ENCODE peak calls at places on chromosomes 3 and 15, in eight cellular contexts. H is kidney epithelial cell, I is IMR-90, P is AG04450, N is PC-3, O is foreskin fibroblast, L is DND-41, X is upper lobe of right lung. S is an unnamed sample.

GRCh38 chr3:184718431-184718830 is 6.6 kb upstream of the MAGEF1 start:
- DNase-seq in I (no peak), X (no peak), P (no peak), N (no peak), L (no peak), O (no peak), H (no peak), S (no peak)

GRCh38 chr3:29026959-29027358 is 253.9 kb upstream of the RBMS3 start:
- DNase-seq in X (no peak), P (no peak), H (no peak), L (no peak), O (peak; percentile 0), N (peak; percentile 13), I (peak; percentile 38), S (no peak)

GRCh38 chr3:27544372-27544865 is 60.2 kb upstream of the SLC4A7 start:
- DNase-seq in O (peak; percentile 82), H (no peak), N (peak; percentile 92), X (no peak), I (peak; percentile 68), L (no peak), P (no peak), S (peak; percentile 56)

GRCh38 chr3:172078721-172079120 is 39.3 kb downstream of the FNDC3B start:
- DNase-seq in I (no peak), X (no peak), L (no peak), N (no peak), O (no peak), H (no peak), P (no peak), S (no peak)

GRCh38 chr15:47964229-47964628 is 156.6 kb upstream of the SLC24A5 start:
- DNase-seq in N (no peak), X (no peak), O (no peak), P (no peak), L (no peak), I (no peak), H (no peak), S (no peak)

GRCh38 chr15:74960286-74960685 is 3.7 kb upstream of the RPP25 start:
- DNase-seq in O (no peak), L (no peak), X (no peak), I (no peak), H (no peak), N (no peak), P (no peak), S (no peak)

GRCh38 chr3:187616307-187616939 is 53.8 kb downstream of the SST start:
- DNase-seq in L (peak; percentile 62), I (peak; percentile 55), X (no peak), P (peak; percentile 20), H (no peak), N (peak; percentile 66), O (peak; percentile 18), S (no peak)

GRCh38 chr15:84749111-84749991 is 959 bp downstream of the ZNF592 start:
- DNase-seq in P (no peak), L (peak; percentile 62), X (peak; percentile 70), N (peak; percentile 28), O (no peak), H (no peak), I (no peak), S (no peak)

GRCh38 chr3:140586311-140586710 is 91.6 kb upstream of the TRIM42 start:
- DNase-seq in X (no peak), H (no peak), P (no peak), L (no peak), O (no peak), I (no peak), N (no peak), S (no peak)

GRCh38 chr3:42802876-42803799 is 1.2 kb downstream of the HIGD1A start:
- DNase-seq in X (no peak), I (peak; percentile 22), L (peak; percentile 37), H (no peak), N (peak; percentile 40), O (no peak), P (no peak), S (no peak)

GRCh38 chr3:42906085-42906904 is at the start of gene ZNF662:
- DNase-seq in N (no peak), L (no peak), I (no peak), X (peak; percentile 81), H (no peak), O (no peak), P (no peak), S (no peak)

GRCh38 chr3:78580691-78581090 is 1187.1 kb downstream of the ROBO1 start:
- DNase-seq in I (no peak), H (no peak), X (no peak), L (no peak), N (peak; percentile 37), P (no peak), O (peak; percentile 9), S (no peak)

GRCh38 chr15:63979227-63979793 is 67.0 kb downstream of the DAPK2 start:
- DNase-seq in O (no peak), X (no peak), H (no peak), L (no peak), I (no peak), P (no peak), N (no peak), S (no peak)

GRCh38 chr15:77689821-77690220 is 57.1 kb upstream of the LINGO1 start:
- DNase-seq in P (no peak), I (no peak), X (no peak), H (no peak), L (no peak), O (no peak), N (no peak), S (no peak)

GRCh38 chr15:31024330-31024729 is 32.9 kb upstream of the MTMR10 start:
- DNase-seq in I (peak; percentile 99), P (peak; percentile 92), N (peak; percentile 32), O (peak; percentile 88), X (no peak), L (no peak), H (peak; percentile 97), S (peak; percentile 95)

GRCh38 chr3:72316501-72317279 is 531.6 kb downstream of the SHQ1 start:
- DNase-seq in H (no peak), I (no peak), P (no peak), O (no peak), X (no peak), N (no peak), L (no peak), S (no peak)

GRCh38 chr15:70062321-70062956 is 35.3 kb downstream of the TLE3 start:
- DNase-seq in H (peak; percentile 57), L (no peak), P (peak; percentile 74), O (peak; percentile 96), X (peak; percentile 63), N (peak; percentile 32), I (peak; percentile 90), S (peak; percentile 37)

GRCh38 chr3:70358978-70359580 is 46.6 kb upstream of the MDFIC2 start:
- DNase-seq in P (peak; percentile 11), N (peak; percentile 35), O (no peak), X (no peak), H (peak; percentile 19), L (peak; percentile 8), I (peak; percentile 40), S (peak; percentile 10)

GRCh38 chr3:13419356-13420050 is 619 bp downstream of the NUP210 start:
- DNase-seq in I (no peak), L (peak; percentile 58), H (no peak), O (no peak), X (peak; percentile 86), P (no peak), N (peak; percentile 37), S (no peak)

GRCh38 chr15:39785139-39785538 is 2.5 kb upstream of the FSIP1 start:
- DNase-seq in H (no peak), I (no peak), N (peak; percentile 97), P (no peak), O (no peak), L (no peak), X (no peak), S (no peak)

GRCh38 chr15:93307513-93307912 is 218.5 kb upstream of the RGMA start:
- DNase-seq in P (no peak), N (no peak), H (no peak), I (no peak), L (no peak), O (no peak), X (no peak), S (no peak)

GRCh38 chr3:48472923-48473616 is 26.5 kb downstream of the ATRIP start:
- DNase-seq in X (peak; percentile 96), H (peak; percentile 69), I (peak; percentile 91), O (peak; percentile 86), P (peak; percentile 75), L (peak; percentile 96), N (peak; percentile 90), S (peak; percentile 52)
- TF ChIP-seq CTCF in X (peak; percentile 41), H (peak; percentile 28), I (peak; percentile 30), O (peak; percentile 29), P (peak; percentile 40), L (peak; percentile 57), N (peak; percentile 59), S (peak; percentile 34)

GRCh38 chr3:52056521-52056967 is at the start of gene DUSP7:
- DNase-seq in L (peak; percentile 76), O (peak; percentile 62), X (peak; percentile 88), I (peak; percentile 46), N (peak; percentile 82), P (no peak), H (no peak), S (no peak)

GRCh38 chr3:52057806-52058099 is 1.4 kb upstream of the DUSP7 start:
- DNase-seq in N (no peak), P (no peak), I (no peak), L (no peak), X (no peak), H (no peak), O (no peak), S (no peak)

GRCh38 chr3:52059781-52060180 is 3.4 kb upstream of the DUSP7 start:
- DNase-seq in O (no peak), N (no peak), P (no peak), H (no peak), X (no peak), I (no peak), L (no peak), S (no peak)

GRCh38 chr3:52056968-52057805 is 816 bp upstream of the DUSP7 start:
- DNase-seq in I (peak; percentile 97), L (peak; percentile 100), X (peak; percentile 100), O (peak; percentile 99), P (peak; percentile 95), H (peak; percentile 91), N (peak; percentile 100), S (peak; percentile 85)

GRCh38 chr3:52058111-52058510 is 1.7 kb upstream of the DUSP7 start:
- DNase-seq in P (no peak), N (no peak), H (no peak), L (no peak), X (no peak), O (no peak), I (no peak), S (no peak)
- H3K4me3 ChIP-seq in P (no peak overlapping the region), N (no peak overlapping the region), H (no peak overlapping the region), L (no peak overlapping the region), X (no peak overlapping the region), O (no peak overlapping the region), I (no peak overlapping the region), S (no peak overlapping the region)

DNA sequence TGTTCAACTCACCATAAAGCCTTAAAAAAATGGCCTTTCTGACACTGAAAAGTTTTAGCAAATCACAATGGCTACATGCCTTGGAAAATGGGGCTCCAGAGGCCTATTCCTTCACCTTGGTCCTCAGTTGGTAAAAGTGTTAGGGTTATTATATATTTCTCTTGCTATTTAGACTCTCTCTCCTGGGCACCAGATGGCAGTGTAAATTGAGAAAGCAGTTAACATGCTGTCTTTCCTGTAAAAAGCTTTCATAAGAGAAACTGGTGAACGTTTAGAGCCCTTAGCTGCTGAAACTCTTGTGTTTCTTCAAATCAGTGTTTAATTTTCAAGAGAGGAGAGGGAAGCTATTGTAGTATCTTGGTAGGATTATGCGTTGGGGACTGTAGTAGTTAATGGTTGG is 89.9 kb downstream of the LRTM1 start:
- DNase-seq in P (no peak), N (peak; percentile 45), I (peak; percentile 41), H (no peak), L (no peak), O (no peak), X (no peak), S (no peak)
- TF ChIP-seq CTCF in P (peak; percentile 37), N (peak; percentile 57), I (peak; percentile 48), H (peak; percentile 17), L (peak; percentile 14), O (peak; percentile 26), X (no peak), S (peak; percentile 52)

GRCh38 chr15:101469520-101470288 is 19.8 kb downstream of the PCSK6 start:
- DNase-seq in O (no peak), I (no peak), P (no peak), X (no peak), H (no peak), N (no peak), L (no peak), S (no peak)
- H3K4me3 ChIP-seq in O (no peak overlapping the region), I (no peak overlapping the region), P (no peak overlapping the region), X (no peak overlapping the region), H (no peak overlapping the region), N (no peak overlapping the region), L (no peak overlapping the region), S (no peak overlapping the region)